ENCODE peak calls at places on chromosomes 5 and 9, in six cellular contexts. One of them, this sample, is unnamed. For H3K27me3, the result is how much of the 10 kb centered on the place peaks cover.

GRCh38 chr5:143657814-143658395 is 154.1 kb upstream of the HMHB1 start:
- DNase-seq in CD8-positive, alpha-beta memory T cell: no peak
- DNase-seq in aorta: no peak
- DNase-seq in fibroblast of lung: peak
- DNase-seq in right lobe of liver: no peak
- DNase-seq in RWPE2: no peak
- DNase-seq in this sample: no peak

GRCh38 chr9:76818271-76818670 is 54.0 kb downstream of the PCA3 start:
- DNase-seq in CD8-positive, alpha-beta memory T cell: no peak
- DNase-seq in aorta: peak
- DNase-seq in fibroblast of lung: peak
- DNase-seq in right lobe of liver: peak
- DNase-seq in RWPE2: peak
- DNase-seq in this sample: peak

GRCh38 chr9:22469928-22470544 is 23.4 kb downstream of the DMRTA1 start:
- DNase-seq in CD8-positive, alpha-beta memory T cell: no peak
- DNase-seq in aorta: no peak
- DNase-seq in fibroblast of lung: peak
- DNase-seq in right lobe of liver: no peak
- DNase-seq in RWPE2: no peak
- DNase-seq in this sample: no peak

GRCh38 chr9:105223544-105224140 is 20.8 kb upstream of the SLC44A1 start:
- DNase-seq in CD8-positive, alpha-beta memory T cell: no peak
- DNase-seq in aorta: no peak
- DNase-seq in fibroblast of lung: no peak
- DNase-seq in right lobe of liver: no peak
- DNase-seq in RWPE2: no peak
- DNase-seq in this sample: no peak

GRCh38 chr9:5879419-5880181 is 11.1 kb upstream of the MLANA start:
- DNase-seq in CD8-positive, alpha-beta memory T cell: no peak
- DNase-seq in aorta: no peak
- DNase-seq in fibroblast of lung: peak
- DNase-seq in right lobe of liver: no peak
- DNase-seq in RWPE2: no peak
- DNase-seq in this sample: no peak

GRCh38 chr5:139385061-139385889 is 2.2 kb upstream of the SLC23A1 start:
- DNase-seq in CD8-positive, alpha-beta memory T cell: no peak
- DNase-seq in aorta: no peak
- DNase-seq in fibroblast of lung: no peak
- DNase-seq in right lobe of liver: no peak
- DNase-seq in RWPE2: peak
- DNase-seq in this sample: no peak

GRCh38 chr5:115386657-115387056 is 90.2 kb upstream of the CCDC112 start:
- DNase-seq in CD8-positive, alpha-beta memory T cell: no peak
- DNase-seq in aorta: no peak
- DNase-seq in fibroblast of lung: no peak
- DNase-seq in right lobe of liver: no peak
- DNase-seq in RWPE2: no peak
- DNase-seq in this sample: no peak

GRCh38 chr5:30040483-30041116 is 1152.9 kb upstream of the CDH6 start:
- DNase-seq in CD8-positive, alpha-beta memory T cell: no peak
- DNase-seq in aorta: no peak
- DNase-seq in fibroblast of lung: peak
- DNase-seq in right lobe of liver: no peak
- DNase-seq in RWPE2: no peak
- DNase-seq in this sample: no peak

GRCh38 chr5:126178521-126178920 is 244.7 kb upstream of the GRAMD2B start:
- DNase-seq in CD8-positive, alpha-beta memory T cell: no peak
- DNase-seq in aorta: no peak
- DNase-seq in fibroblast of lung: peak
- DNase-seq in right lobe of liver: no peak
- DNase-seq in RWPE2: no peak
- DNase-seq in this sample: peak

GRCh38 chr9:128833696-128834095 is 4.1 kb upstream of the SPOUT1 start:
- DNase-seq in CD8-positive, alpha-beta memory T cell: no peak
- DNase-seq in aorta: peak
- DNase-seq in fibroblast of lung: no peak
- DNase-seq in right lobe of liver: no peak
- DNase-seq in RWPE2: no peak
- DNase-seq in this sample: no peak
- H3K27ac ChIP-seq in CD8-positive, alpha-beta memory T cell: no peak
- H3K27ac ChIP-seq in aorta: no peak
- H3K27ac ChIP-seq in fibroblast of lung: no peak
- H3K27ac ChIP-seq in right lobe of liver: no peak
- H3K27ac ChIP-seq in RWPE2: no peak
- H3K27ac ChIP-seq in this sample: no peak

DNA sequence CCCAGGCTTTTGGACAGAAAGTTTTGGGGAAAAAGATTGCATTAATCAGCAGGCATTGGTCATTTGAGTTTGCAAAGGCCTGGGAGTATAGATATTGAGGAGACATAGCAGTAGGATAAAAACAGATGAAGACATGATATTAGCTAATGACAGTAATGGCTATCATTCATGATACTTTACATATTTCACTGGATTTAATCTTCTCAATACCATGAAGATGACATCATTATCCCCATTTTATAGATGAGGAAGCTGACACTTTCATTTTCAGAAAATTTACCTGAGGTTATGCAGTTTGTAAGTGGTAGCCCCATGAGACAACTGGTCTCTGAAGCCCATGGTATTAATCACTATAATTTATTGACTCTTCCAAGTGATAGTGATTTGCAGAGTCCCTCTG is 23.0 kb downstream of the GLRA1 start:
- DNase-seq in CD8-positive, alpha-beta memory T cell: no peak
- DNase-seq in aorta: no peak
- DNase-seq in fibroblast of lung: no peak
- DNase-seq in right lobe of liver: no peak
- DNase-seq in RWPE2: no peak
- DNase-seq in this sample: no peak
- H3K27me3 ChIP-seq in CD8-positive, alpha-beta memory T cell: under half
- H3K27me3 ChIP-seq in aorta: under half
- H3K27me3 ChIP-seq in fibroblast of lung: under half
- H3K27me3 ChIP-seq in right lobe of liver: under half
- H3K27me3 ChIP-seq in RWPE2: under half
- H3K27me3 ChIP-seq in this sample: under half

DNA sequence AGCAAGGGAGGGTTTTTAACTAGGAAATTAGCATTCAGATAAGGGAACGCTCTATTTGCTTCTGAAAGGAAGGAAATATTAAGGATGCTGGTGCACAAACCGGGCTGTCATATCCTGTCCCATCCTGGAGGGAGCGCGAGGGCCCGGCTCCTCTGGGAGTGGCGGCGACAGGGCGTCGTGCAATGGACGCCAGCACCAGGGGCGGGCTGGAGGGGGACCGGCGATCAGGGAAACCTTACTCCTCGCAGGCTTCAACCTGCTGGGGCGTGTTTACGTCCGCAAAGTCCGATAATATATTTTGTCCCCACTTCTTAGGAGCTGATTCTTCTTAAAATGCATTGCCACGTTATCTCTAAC is 197.1 kb upstream of the TBCA start:
- DNase-seq in CD8-positive, alpha-beta memory T cell: no peak
- DNase-seq in aorta: no peak
- DNase-seq in fibroblast of lung: no peak
- DNase-seq in right lobe of liver: no peak
- DNase-seq in RWPE2: no peak
- DNase-seq in this sample: peak
- H3K4me3 ChIP-seq in CD8-positive, alpha-beta memory T cell: no peak
- H3K4me3 ChIP-seq in aorta: no peak
- H3K4me3 ChIP-seq in fibroblast of lung: no peak
- H3K4me3 ChIP-seq in right lobe of liver: no peak
- H3K4me3 ChIP-seq in RWPE2: peak
- H3K4me3 ChIP-seq in this sample: peak

GRCh38 chr9:137242329-137243204 is 1.5 kb downstream of the TUBB4B start:
- DNase-seq in CD8-positive, alpha-beta memory T cell: no peak
- DNase-seq in aorta: no peak
- DNase-seq in fibroblast of lung: no peak
- DNase-seq in right lobe of liver: no peak
- DNase-seq in RWPE2: no peak
- DNase-seq in this sample: no peak
- H3K27ac ChIP-seq in CD8-positive, alpha-beta memory T cell: peak
- H3K27ac ChIP-seq in aorta: no peak
- H3K27ac ChIP-seq in fibroblast of lung: peak
- H3K27ac ChIP-seq in right lobe of liver: peak
- H3K27ac ChIP-seq in RWPE2: peak
- H3K27ac ChIP-seq in this sample: peak

GRCh38 chr5:57504357-57504756 is 21.7 kb upstream of the ACTBL2 start:
- DNase-seq in CD8-positive, alpha-beta memory T cell: no peak
- DNase-seq in aorta: no peak
- DNase-seq in fibroblast of lung: no peak
- DNase-seq in right lobe of liver: no peak
- DNase-seq in RWPE2: no peak
- DNase-seq in this sample: peak
- H3K27me3 ChIP-seq in CD8-positive, alpha-beta memory T cell: under half
- H3K27me3 ChIP-seq in aorta: under half
- H3K27me3 ChIP-seq in fibroblast of lung: under half
- H3K27me3 ChIP-seq in right lobe of liver: under half
- H3K27me3 ChIP-seq in RWPE2: under half
- H3K27me3 ChIP-seq in this sample: under half

GRCh38 chr9:116280529-116280928 is 126.9 kb downstream of the PAPPA start:
- DNase-seq in CD8-positive, alpha-beta memory T cell: no peak
- DNase-seq in aorta: no peak
- DNase-seq in fibroblast of lung: no peak
- DNase-seq in right lobe of liver: no peak
- DNase-seq in RWPE2: no peak
- DNase-seq in this sample: no peak
- H3K4me3 ChIP-seq in CD8-positive, alpha-beta memory T cell: no peak
- H3K4me3 ChIP-seq in aorta: no peak
- H3K4me3 ChIP-seq in fibroblast of lung: no peak
- H3K4me3 ChIP-seq in right lobe of liver: no peak
- H3K4me3 ChIP-seq in RWPE2: no peak
- H3K4me3 ChIP-seq in this sample: no peak

GRCh38 chr9:69981686-69982450 is 61.8 kb upstream of the MAMDC2 start:
- DNase-seq in CD8-positive, alpha-beta memory T cell: no peak
- DNase-seq in aorta: no peak
- DNase-seq in fibroblast of lung: peak
- DNase-seq in right lobe of liver: no peak
- DNase-seq in RWPE2: no peak
- DNase-seq in this sample: no peak
- H3K27ac ChIP-seq in CD8-positive, alpha-beta memory T cell: no peak
- H3K27ac ChIP-seq in aorta: no peak
- H3K27ac ChIP-seq in fibroblast of lung: peak
- H3K27ac ChIP-seq in right lobe of liver: no peak
- H3K27ac ChIP-seq in RWPE2: peak
- H3K27ac ChIP-seq in this sample: no peak

GRCh38 chr9:132163876-132164603 is 2.2 kb downstream of the NTNG2 start:
- DNase-seq in CD8-positive, alpha-beta memory T cell: no peak
- DNase-seq in aorta: no peak
- DNase-seq in fibroblast of lung: no peak
- DNase-seq in right lobe of liver: no peak
- DNase-seq in RWPE2: no peak
- DNase-seq in this sample: no peak
- H3K27me3 ChIP-seq in CD8-positive, alpha-beta memory T cell: under half
- H3K27me3 ChIP-seq in aorta: under half
- H3K27me3 ChIP-seq in fibroblast of lung: under half
- H3K27me3 ChIP-seq in right lobe of liver: under half
- H3K27me3 ChIP-seq in RWPE2: half or more
- H3K27me3 ChIP-seq in this sample: under half

GRCh38 chr5:173457482-173457881 is 129.3 kb upstream of the STC2 start:
- DNase-seq in CD8-positive, alpha-beta memory T cell: no peak
- DNase-seq in aorta: no peak
- DNase-seq in fibroblast of lung: no peak
- DNase-seq in right lobe of liver: no peak
- DNase-seq in RWPE2: no peak
- DNase-seq in this sample: no peak

GRCh38 chr5:173456751-173457171 is 128.5 kb upstream of the STC2 start:
- DNase-seq in CD8-positive, alpha-beta memory T cell: no peak
- DNase-seq in aorta: no peak
- DNase-seq in fibroblast of lung: peak
- DNase-seq in right lobe of liver: no peak
- DNase-seq in RWPE2: no peak
- DNase-seq in this sample: no peak

GRCh38 chr5:173458819-173459218 is 130.6 kb upstream of the STC2 start:
- DNase-seq in CD8-positive, alpha-beta memory T cell: no peak
- DNase-seq in aorta: no peak
- DNase-seq in fibroblast of lung: peak
- DNase-seq in right lobe of liver: no peak
- DNase-seq in RWPE2: no peak
- DNase-seq in this sample: no peak

GRCh38 chr5:173455599-173455957 is 127.4 kb upstream of the STC2 start:
- DNase-seq in CD8-positive, alpha-beta memory T cell: no peak
- DNase-seq in aorta: no peak
- DNase-seq in fibroblast of lung: no peak
- DNase-seq in right lobe of liver: no peak
- DNase-seq in RWPE2: no peak
- DNase-seq in this sample: no peak

DNA sequence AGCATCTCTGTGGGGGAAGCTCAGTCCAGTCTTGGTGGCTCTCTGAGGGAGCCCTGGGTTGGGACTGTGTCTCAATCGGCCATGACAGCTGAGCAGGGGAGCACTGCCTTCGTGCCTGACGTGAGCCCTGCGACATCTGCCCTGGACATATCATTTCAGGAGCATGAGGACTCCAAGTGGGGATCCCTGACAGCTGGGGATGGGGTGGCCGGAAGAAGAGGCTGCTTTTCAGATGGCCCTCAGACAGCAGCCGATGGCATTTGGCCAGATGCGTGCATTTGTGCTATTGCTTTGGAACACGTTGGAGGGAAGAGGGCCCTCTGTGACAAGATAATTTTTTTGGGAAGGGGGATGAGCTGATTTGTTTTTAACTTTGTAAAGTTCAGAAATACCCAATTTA is 131.0 kb upstream of the STC2 start:
- DNase-seq in CD8-positive, alpha-beta memory T cell: no peak
- DNase-seq in aorta: no peak
- DNase-seq in fibroblast of lung: no peak
- DNase-seq in right lobe of liver: no peak
- DNase-seq in RWPE2: no peak
- DNase-seq in this sample: peak
- H3K4me3 ChIP-seq in CD8-positive, alpha-beta memory T cell: no peak
- H3K4me3 ChIP-seq in aorta: no peak
- H3K4me3 ChIP-seq in fibroblast of lung: no peak
- H3K4me3 ChIP-seq in right lobe of liver: no peak
- H3K4me3 ChIP-seq in RWPE2: no peak
- H3K4me3 ChIP-seq in this sample: no peak